ENCODE peak calls at places on chromosomes 2 and 18, in ten cellular contexts. M is WERI-Rb-1; L is naive B cell; A is mesothelial cell of epicardium; Z is epithelial cell of esophagus; H is IMR-90; U is CD4-positive, alpha-beta T cell; J is GM04504; K is AG20443; I is NCI-H460. T is an unnamed sample.
A peak's percentile ranks its signal among the peaks of the same experiment; 100 is the strongest.

GRCh38 chr2:38244306-38244705 is 132.8 kb downstream of the ATL2 start:
- DNase-seq in M (no peak), L (no peak), A (no peak), Z (no peak), H (no peak), U (no peak), J (no peak), K (no peak), I (no peak), T (no peak)

GRCh38 chr2:232846055-232846454 is 24.0 kb upstream of the SNORC start:
- DNase-seq in M (no peak), L (no peak), A (no peak), Z (no peak), H (no peak), U (no peak), J (no peak), K (no peak), I (no peak), T (no peak)

GRCh38 chr2:17579605-17580318 is 39.3 kb downstream of the VSNL1 start:
- DNase-seq in M (no peak), L (no peak), A (no peak), Z (no peak), H (no peak), U (no peak), J (no peak), K (no peak), I (no peak), T (no peak)

GRCh38 chr18:34528177-34528576 is 181.9 kb upstream of the DTNA start:
- DNase-seq in M (no peak), L (no peak), A (no peak), Z (no peak), H (no peak), U (no peak), J (no peak), K (no peak), I (no peak), T (no peak)

GRCh38 chr18:36496022-36496421 is 198.5 kb downstream of the FHOD3 start:
- DNase-seq in M (no peak), L (no peak), A (no peak), Z (no peak), H (no peak), U (no peak), J (no peak), K (peak; percentile 32), I (no peak), T (no peak)

GRCh38 chr2:237590272-237591020 is at the start of gene RAB17:
- DNase-seq in M (no peak), L (no peak), A (no peak), Z (peak; percentile 75), H (peak; percentile 39), U (no peak), J (no peak), K (peak; percentile 38), I (peak; percentile 7), T (no peak)

GRCh38 chr2:206031950-206032567 is 53.9 kb downstream of the INO80D start:
- DNase-seq in M (no peak), L (no peak), A (no peak), Z (no peak), H (no peak), U (no peak), J (no peak), K (no peak), I (no peak), T (no peak)

GRCh38 chr18:73636355-73636754 is 511.3 kb downstream of the FBXO15 start:
- DNase-seq in M (no peak), L (no peak), A (no peak), Z (peak; percentile 87), H (peak; percentile 38), U (no peak), J (no peak), K (no peak), I (no peak), T (no peak)

GRCh38 chr2:136056077-136056688 is 61.8 kb downstream of the CXCR4 start:
- DNase-seq in M (no peak), L (no peak), A (no peak), Z (no peak), H (no peak), U (no peak), J (no peak), K (no peak), I (no peak), T (no peak)

GRCh38 chr2:58649746-58650145 is 408.6 kb upstream of the FANCL start:
- DNase-seq in M (no peak), L (no peak), A (no peak), Z (peak; percentile 62), H (no peak), U (no peak), J (no peak), K (no peak), I (no peak), T (no peak)

GRCh38 chr18:12628706-12629702 is 28.9 kb downstream of the SPIRE1 start:
- DNase-seq in M (no peak), L (no peak), A (no peak), Z (peak; percentile 79), H (peak; percentile 89), U (no peak), J (no peak), K (peak; percentile 45), I (no peak), T (no peak)

GRCh38 chr2:33058716-33059451 is 112.1 kb downstream of the LTBP1 start:
- DNase-seq in M (no peak), L (no peak), A (no peak), Z (no peak), H (no peak), U (no peak), J (no peak), K (no peak), I (no peak), T (no peak)

GRCh38 chr2:136582631-136583205 is 182.6 kb upstream of the THSD7B start:
- DNase-seq in M (no peak), L (no peak), A (no peak), Z (peak; percentile 40), H (no peak), U (no peak), J (no peak), K (peak; percentile 14), I (peak; percentile 24), T (no peak)

GRCh38 chr2:20164061-20164733 is 60.7 kb downstream of the SDC1 start:
- DNase-seq in M (no peak), L (no peak), A (no peak), Z (no peak), H (no peak), U (no peak), J (no peak), K (no peak), I (no peak), T (no peak)

GRCh38 chr2:157875720-157876065 is 437 bp downstream of the ACVR1 start:
- DNase-seq in M (peak; percentile 51), L (peak; percentile 66), A (peak; percentile 49), Z (peak; percentile 57), H (no peak), U (peak; percentile 45), J (no peak), K (no peak), I (no peak), T (no peak)

GRCh38 chr2:172380436-172381274 is 46.7 kb upstream of the ITGA6 start:
- DNase-seq in M (no peak), L (no peak), A (no peak), Z (no peak), H (no peak), U (no peak), J (no peak), K (no peak), I (no peak), T (peak; percentile 17)

T was measured in GF-D8.